ENCODE peak calls at places on chromosomes 1 and 21, in five cellular contexts. H, N, M, Q and X are unnamed samples.
A peak's percentile ranks its signal among the peaks of the same experiment; 100 is the strongest.

GRCh38 chr1:26538480-26539412 is 9.2 kb downstream of the RPS6KA1 start:
- DNase-seq in N (no peak), M (peak; percentile 67), H (peak; percentile 48), Q (peak; percentile 75), X (peak; percentile 34)

GRCh38 chr1:202158810-202159533 is 1.4 kb downstream of the PTPN7 start:
- DNase-seq in Q (no peak), N (no peak), M (no peak), H (no peak), X (no peak)

GRCh38 chr1:109213345-109213823 is 334 bp upstream of the SARS1 start:
- DNase-seq in H (no peak), M (no peak), N (no peak), Q (no peak), X (no peak)

GRCh38 chr1:198068280-198068679 is 88.5 kb upstream of the NEK7 start:
- DNase-seq in N (no peak), H (no peak), M (no peak), Q (no peak), X (no peak)

GRCh38 chr1:206655471-206655882 is 20.1 kb downstream of the DYRK3 start:
- DNase-seq in H (no peak), M (no peak), N (no peak), Q (no peak), X (no peak)

GRCh38 chr21:33492571-33492970 is 1.1 kb upstream of the DNAJC28 start:
- DNase-seq in N (no peak), Q (no peak), H (no peak), M (no peak), X (peak; percentile 10)

GRCh38 chr1:151893176-151893924 is 16.0 kb downstream of the THEM4 start:
- DNase-seq in N (no peak), M (no peak), H (no peak), Q (no peak), X (peak; percentile 16)

GRCh38 chr1:222784916-222785315 is 29.9 kb upstream of the DISP1 start:
- DNase-seq in Q (no peak), N (no peak), M (no peak), H (no peak), X (no peak)

GRCh38 chr1:211386931-211387330 is 60.3 kb downstream of the TRAF5 start:
- DNase-seq in H (peak; percentile 1), N (no peak), M (no peak), Q (no peak), X (no peak)

GRCh38 chr1:239354211-239354610 is 32.2 kb upstream of the CHRM3 start:
- DNase-seq in Q (no peak), M (no peak), H (no peak), N (no peak), X (no peak)

GRCh38 chr21:42653492-42654061 is at the start of gene PDE9A:
- DNase-seq in H (no peak), N (peak; percentile 63), Q (peak; percentile 69), M (peak; percentile 69), X (peak; percentile 37)

GRCh38 chr21:42652527-42653491 is 612 bp upstream of the PDE9A start:
- DNase-seq in H (no peak), Q (peak; percentile 75), M (peak; percentile 78), N (peak; percentile 69), X (peak; percentile 90)

GRCh38 chr21:42655797-42656770 is 2.7 kb downstream of the PDE9A start:
- DNase-seq in Q (peak; percentile 57), N (no peak), H (no peak), M (no peak), X (no peak)

GRCh38 chr21:42654913-42655796 is 1.7 kb downstream of the PDE9A start:
- DNase-seq in H (no peak), N (no peak), Q (peak; percentile 50), M (no peak), X (peak; percentile 16)

DNA sequence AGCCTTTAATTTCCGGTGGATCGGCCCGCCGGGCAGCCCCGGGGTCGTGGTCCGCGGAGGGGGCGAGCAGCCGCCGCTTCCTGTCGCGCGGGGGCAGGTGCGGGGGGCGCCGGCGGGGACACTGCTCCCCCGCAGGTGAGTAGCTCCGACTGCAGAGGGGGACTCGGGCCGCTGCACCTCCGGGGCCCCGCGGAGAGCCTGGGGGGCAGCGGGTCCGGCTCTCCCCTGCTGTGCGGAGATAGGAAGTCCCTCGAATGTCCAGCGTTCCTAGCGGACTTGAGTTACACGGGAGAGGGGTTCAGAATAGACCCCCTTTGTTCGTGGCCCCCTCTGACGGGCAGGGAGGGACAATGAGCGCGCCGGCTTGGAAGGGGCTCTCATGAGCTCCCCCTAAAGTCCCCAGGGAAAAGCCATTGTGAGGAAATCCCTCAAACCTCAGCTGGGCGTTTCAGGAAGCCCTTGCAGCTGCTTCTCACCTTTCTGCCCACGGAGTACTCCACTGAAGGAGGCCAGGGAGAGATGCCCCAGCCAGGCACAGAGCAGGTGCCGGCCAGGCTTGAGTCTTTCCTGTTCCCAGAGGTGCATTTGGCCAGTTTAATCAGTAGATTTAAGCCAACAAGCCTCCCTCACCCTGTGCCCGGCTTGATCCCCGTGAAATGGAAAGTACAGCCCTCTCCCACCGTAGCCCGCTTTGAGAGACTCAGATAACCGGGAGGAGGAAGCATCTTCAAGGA is 925 bp downstream of the PDE9A start:
- DNase-seq in Q (peak; percentile 62), N (peak; percentile 69), M (no peak), H (no peak), X (peak; percentile 75)
- H2BK12ac ChIP-seq in Q (peak overlapping the region; percentile 84), N (no peak overlapping the region), M (no peak overlapping the region), H (no peak overlapping the region), X (peak overlapping the region; percentile 38)

GRCh38 chr1:162983671-162984425 is 85.3 kb upstream of the RGS4 start:
- DNase-seq in Q (no peak), M (no peak), N (no peak), H (no peak), X (no peak)

GRCh38 chr1:162977944-162978568 is 91.1 kb upstream of the RGS4 start:
- DNase-seq in M (no peak), N (no peak), Q (no peak), H (no peak), X (no peak)

GRCh38 chr1:162984699-162985098 is 84.5 kb upstream of the RGS4 start:
- DNase-seq in N (no peak), Q (no peak), M (no peak), H (no peak), X (peak; percentile 50)

GRCh38 chr1:162985816-162986215 is 83.3 kb upstream of the RGS4 start:
- DNase-seq in M (no peak), H (no peak), Q (no peak), N (no peak), X (no peak)

DNA sequence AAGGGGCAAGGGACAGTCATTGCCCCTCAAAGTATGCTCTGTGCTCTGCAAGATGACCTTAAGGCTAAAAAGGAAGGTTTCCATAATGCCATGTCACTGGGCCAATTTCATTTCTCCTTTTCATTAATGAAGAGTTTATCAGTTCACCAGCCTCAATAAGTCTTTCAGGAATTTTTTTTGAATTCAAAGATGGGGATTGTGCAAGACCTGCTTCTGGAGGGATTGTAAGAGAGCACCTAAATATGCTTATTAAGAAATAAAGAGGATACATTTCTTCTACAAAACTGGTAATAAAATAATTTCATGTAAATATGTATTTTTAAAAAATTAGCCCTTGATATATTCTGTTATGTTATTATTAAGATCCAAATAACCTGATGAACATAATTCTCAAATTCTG is 86.8 kb upstream of the RGS4 start:
- DNase-seq in M (no peak), H (no peak), Q (no peak), N (no peak), X (no peak)
- H2BK12ac ChIP-seq in M (no peak overlapping the region), H (no peak overlapping the region), Q (no peak overlapping the region), N (no peak overlapping the region), X (no peak overlapping the region)

DNA sequence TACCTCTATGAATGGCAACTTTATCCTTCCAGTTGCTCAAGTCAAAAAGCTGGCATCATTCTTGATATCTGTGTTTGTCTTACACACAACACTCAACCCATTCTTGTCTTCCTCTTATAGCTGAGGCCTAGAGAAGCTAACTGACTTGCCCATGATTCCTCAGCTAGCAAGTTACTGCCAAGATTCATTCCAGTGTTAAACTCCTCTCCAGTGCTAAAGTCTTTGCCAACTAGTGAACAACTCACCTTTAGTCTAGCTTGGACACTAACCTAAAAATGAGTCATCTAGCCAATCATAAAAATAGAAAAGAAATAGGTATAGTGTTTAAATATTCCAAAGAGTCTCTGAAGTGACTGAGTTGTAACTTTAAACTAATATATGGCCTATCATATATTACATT is 45.6 kb upstream of the RGS2 start:
- DNase-seq in Q (no peak), M (no peak), N (no peak), H (no peak), X (peak; percentile 29)
- H2BK12ac ChIP-seq in Q (no peak overlapping the region), M (no peak overlapping the region), N (no peak overlapping the region), H (no peak overlapping the region), X (no peak overlapping the region)

DNA sequence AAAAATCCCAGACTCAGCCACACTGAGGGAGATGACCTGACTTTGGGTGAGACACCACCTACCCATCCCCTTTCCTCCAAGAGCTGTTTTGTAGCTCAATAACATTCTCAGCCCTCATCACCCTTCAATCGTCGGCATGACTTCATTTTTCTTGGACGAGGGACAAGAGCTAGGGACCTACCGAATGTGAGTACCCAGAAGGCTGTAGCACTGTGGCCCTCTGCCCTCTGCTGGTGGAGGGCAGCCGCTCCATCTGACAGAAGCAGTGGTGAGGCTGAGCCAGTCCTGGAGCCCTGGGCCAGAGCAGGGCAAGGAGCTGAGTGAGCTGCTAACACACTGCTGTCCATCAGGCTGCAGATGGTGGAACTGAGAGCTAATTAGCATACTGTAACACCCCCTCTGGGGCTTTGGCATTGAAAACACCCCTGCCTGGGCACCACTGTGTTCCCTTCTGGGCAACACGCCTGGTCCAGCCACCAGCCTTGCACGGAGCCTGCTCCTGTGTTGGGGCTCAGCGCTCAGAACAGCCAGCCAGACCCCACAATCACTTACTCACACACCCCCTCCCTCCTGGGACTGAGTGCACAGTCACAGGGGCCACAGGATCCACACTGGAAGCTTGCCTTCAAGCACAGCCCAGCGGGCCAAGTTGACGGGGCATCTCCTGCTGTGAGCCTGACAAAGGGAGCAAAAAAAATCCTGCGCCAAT is 18.3 kb upstream of the ALPL start:
- DNase-seq in M (peak; percentile 91), Q (no peak), N (no peak), H (peak; percentile 51), X (peak; percentile 82)
- H2BK12ac ChIP-seq in M (no peak overlapping the region), Q (no peak overlapping the region), N (no peak overlapping the region), H (no peak overlapping the region), X (no peak overlapping the region)

GRCh38 chr1:22341791-22342605 is 109.7 kb upstream of the ZBTB40 start:
- DNase-seq in H (peak; percentile 33), Q (no peak), M (no peak), N (no peak), X (peak; percentile 69)

GRCh38 chr1:22344851-22345560 is 106.6 kb upstream of the ZBTB40 start:
- DNase-seq in M (no peak), N (no peak), H (no peak), Q (no peak), X (no peak)

GRCh38 chr1:22343456-22344426 is 107.9 kb upstream of the ZBTB40 start:
- DNase-seq in M (no peak), Q (no peak), N (no peak), H (no peak), X (no peak)

GRCh38 chr1:22340873-22341272 is 110.8 kb upstream of the ZBTB40 start:
- DNase-seq in H (no peak), M (no peak), Q (no peak), N (no peak), X (peak; percentile 25)

DNA sequence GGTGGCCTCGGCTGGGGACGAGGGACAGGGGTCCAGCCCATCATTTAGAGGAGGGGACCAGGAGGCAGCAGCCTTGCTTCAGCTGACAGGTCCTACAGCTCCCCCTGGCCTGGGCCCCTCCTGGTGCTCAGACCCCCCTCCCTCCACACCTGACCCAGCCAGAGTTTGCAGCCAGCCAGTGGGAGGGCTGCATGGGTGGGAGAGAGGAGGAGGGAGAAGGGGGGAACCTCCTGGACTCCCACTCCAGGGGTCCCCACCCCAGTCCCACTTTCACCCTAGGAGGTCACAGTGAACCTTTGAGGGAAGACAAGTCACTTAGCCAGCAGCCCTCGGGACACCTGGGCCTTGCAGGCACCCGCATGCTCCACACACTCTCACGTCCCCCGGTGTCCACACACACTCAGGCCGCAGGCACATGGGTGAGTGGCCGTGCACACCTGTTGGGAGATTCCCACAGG is 108.9 kb upstream of the ZBTB40 start:
- DNase-seq in H (peak; percentile 69), N (no peak), M (no peak), Q (no peak), X (no peak)
- H2BK12ac ChIP-seq in H (no peak overlapping the region), N (no peak overlapping the region), M (no peak overlapping the region), Q (no peak overlapping the region), X (peak overlapping the region; percentile 52)